ENCODE peak calls at places on chromosomes 11 and 22, in nine cellular contexts. O, M, Q, Z, C, H, B, W and X are unnamed samples.

GRCh38 chr11:12214751-12215150 is 104.4 kb downstream of the MICAL2 start:
- DNase-seq in O (no peak), M (no peak), Q (no peak), Z (no peak), C (no peak), H (no peak), B (no peak), W (peak), X (no peak)

GRCh38 chr22:19811811-19812771 is 42.6 kb downstream of the GNB1L start:
- DNase-seq in O (no peak), M (no peak), Q (no peak), Z (no peak), C (no peak), H (no peak), B (no peak), W (no peak), X (no peak)

GRCh38 chr11:126265801-126266200 is 2.9 kb downstream of the SRPRA start:
- DNase-seq in O (no peak), M (no peak), Q (no peak), Z (no peak), C (no peak), H (no peak), B (no peak), W (no peak), X (no peak)

GRCh38 chr11:66559141-66559861 is 9.1 kb downstream of the CTSF start:
- DNase-seq in O (no peak), M (peak), Q (no peak), Z (peak), C (no peak), H (peak), B (no peak), W (no peak), X (no peak)

GRCh38 chr11:11332141-11332710 is 20.8 kb downstream of the CSNK2A3 start:
- DNase-seq in O (no peak), M (no peak), Q (no peak), Z (no peak), C (no peak), H (no peak), B (no peak), W (no peak), X (no peak)

GRCh38 chr11:78922886-78923625 is 348.4 kb upstream of the NARS2 start:
- DNase-seq in O (no peak), M (no peak), Q (no peak), Z (no peak), C (no peak), H (no peak), B (no peak), W (no peak), X (no peak)

GRCh38 chr11:46336781-46337180 is 10.5 kb upstream of the DGKZ start:
- DNase-seq in O (peak), M (no peak), Q (peak), Z (no peak), C (no peak), H (no peak), B (no peak), W (peak), X (no peak)

GRCh38 chr11:120712862-120713770 is 201.6 kb downstream of the GRIK4 start:
- DNase-seq in O (no peak), M (no peak), Q (no peak), Z (no peak), C (no peak), H (no peak), B (no peak), W (no peak), X (no peak)

GRCh38 chr11:130894322-130895025 is 21.8 kb downstream of the SNX19 start:
- DNase-seq in O (peak), M (peak), Q (peak), Z (peak), C (peak), H (peak), B (peak), W (peak), X (peak)

GRCh38 chr22:36640106-36640672 is 63.4 kb downstream of the CACNG2 start:
- DNase-seq in O (no peak), M (no peak), Q (no peak), Z (no peak), C (peak), H (no peak), B (no peak), W (no peak), X (no peak)

GRCh38 chr11:70201876-70202861 is 927 bp upstream of the FADD start:
- DNase-seq in O (peak), M (no peak), Q (no peak), Z (no peak), C (no peak), H (no peak), B (no peak), W (peak), X (no peak)

GRCh38 chr22:36641902-36642640 is 61.5 kb downstream of the CACNG2 start:
- DNase-seq in O (no peak), M (no peak), Q (no peak), Z (no peak), C (peak), H (no peak), B (no peak), W (peak), X (no peak)

GRCh38 chr11:33730716-33731115 is 5.5 kb downstream of the CD59 start:
- DNase-seq in O (no peak), M (no peak), Q (no peak), Z (no peak), C (no peak), H (no peak), B (no peak), W (no peak), X (no peak)

GRCh38 chr11:2089536-2090165 is 49.5 kb downstream of the IGF2 start:
- DNase-seq in O (peak), M (peak), Q (peak), Z (peak), C (no peak), H (peak), B (no peak), W (peak), X (no peak)

GRCh38 chr11:59849129-59849528 is 3.8 kb upstream of the CBLIF start:
- DNase-seq in O (no peak), M (no peak), Q (no peak), Z (no peak), C (no peak), H (no peak), B (no peak), W (no peak), X (no peak)

GRCh38 chr22:41931701-41932269 is 5.2 kb upstream of the TNFRSF13C start:
- DNase-seq in O (no peak), M (no peak), Q (no peak), Z (no peak), C (no peak), H (no peak), B (no peak), W (no peak), X (no peak)

GRCh38 chr11:62925745-62926668 is 4.8 kb upstream of the CHRM1 start:
- DNase-seq in O (no peak), M (peak), Q (peak), Z (peak), C (no peak), H (no peak), B (no peak), W (no peak), X (no peak)

GRCh38 chr11:58688779-58689503 is 42.8 kb downstream of the GLYAT start:
- DNase-seq in O (no peak), M (no peak), Q (no peak), Z (no peak), C (no peak), H (no peak), B (no peak), W (peak), X (no peak)

GRCh38 chr11:74726547-74727182 is 4.6 kb downstream of the CHRDL2 start:
- DNase-seq in O (peak), M (peak), Q (peak), Z (peak), C (peak), H (peak), B (peak), W (peak), X (no peak)

GRCh38 chr22:48742191-48742555 is 1085.5 kb downstream of the BRD1 start:
- DNase-seq in O (no peak), M (no peak), Q (no peak), Z (no peak), C (no peak), H (no peak), B (no peak), W (no peak), X (no peak)

GRCh38 chr22:32199961-32200360 is 4.9 kb downstream of the RFPL2 start:
- DNase-seq in O (no peak), M (no peak), Q (no peak), Z (no peak), C (no peak), H (no peak), B (no peak), W (no peak), X (no peak)

GRCh38 chr11:58574851-58575250 is 805 bp downstream of the LPXN start:
- DNase-seq in O (no peak), M (no peak), Q (no peak), Z (no peak), C (no peak), H (no peak), B (no peak), W (peak), X (no peak)

GRCh38 chr11:115941481-115941993 is 437.3 kb upstream of the CADM1 start:
- DNase-seq in O (peak), M (no peak), Q (peak), Z (no peak), C (no peak), H (no peak), B (no peak), W (no peak), X (no peak)

GRCh38 chr11:93849201-93849600 is 1.2 kb downstream of the VSTM5 start:
- DNase-seq in O (no peak), M (no peak), Q (no peak), Z (no peak), C (no peak), H (no peak), B (no peak), W (no peak), X (no peak)

GRCh38 chr11:8229299-8230177 is 34.1 kb downstream of the LMO1 start:
- DNase-seq in O (no peak), M (no peak), Q (peak), Z (no peak), C (peak), H (no peak), B (no peak), W (no peak), X (no peak)

GRCh38 chr11:79400717-79401330 is 40.0 kb downstream of the TENM4 start:
- DNase-seq in O (peak), M (peak), Q (peak), Z (peak), C (peak), H (no peak), B (no peak), W (no peak), X (peak)

GRCh38 chr22:47891609-47892008 is 1129.2 kb downstream of the TBC1D22A start:
- DNase-seq in O (no peak), M (no peak), Q (no peak), Z (no peak), C (no peak), H (no peak), B (no peak), W (no peak), X (no peak)

GRCh38 chr11:132576706-132577105 is 955.6 kb downstream of the OPCML start:
- DNase-seq in O (no peak), M (peak), Q (no peak), Z (peak), C (no peak), H (no peak), B (no peak), W (peak), X (peak)

GRCh38 chr11:204587-205109 is 2.6 kb downstream of the BET1L start:
- DNase-seq in O (no peak), M (no peak), Q (peak), Z (no peak), C (no peak), H (no peak), B (no peak), W (no peak), X (no peak)

GRCh38 chr11:134349802-134350355 is 18.1 kb downstream of the GLB1L2 start:
- DNase-seq in O (no peak), M (no peak), Q (no peak), Z (peak), C (no peak), H (no peak), B (no peak), W (no peak), X (no peak)

GRCh38 chr11:3799883-3800282 is 2.5 kb upstream of the NUP98 start:
- DNase-seq in O (no peak), M (no peak), Q (no peak), Z (no peak), C (no peak), H (no peak), B (no peak), W (no peak), X (no peak)

GRCh38 chr22:21964234-21964633 is 11.6 kb upstream of the PPM1F start:
- DNase-seq in O (no peak), M (no peak), Q (no peak), Z (no peak), C (no peak), H (no peak), B (no peak), W (no peak), X (no peak)

GRCh38 chr11:35525501-35526175 is at the start of gene PAMR1:
- DNase-seq in O (no peak), M (peak), Q (peak), Z (peak), C (peak), H (no peak), B (no peak), W (peak), X (peak)

GRCh38 chr11:35259529-35259928 is 120.6 kb downstream of the CD44 start:
- DNase-seq in O (no peak), M (no peak), Q (no peak), Z (no peak), C (no peak), H (no peak), B (no peak), W (no peak), X (no peak)